ENCODE peak calls at places on chromosomes 11 and 22, in eight cellular contexts. K, E, P, Y, Q, W, G and S are unnamed samples.

GRCh38 chr11:12430351-12430750 is 53.0 kb downstream of the PARVA start:
- DNase-seq in W (no peak), Q (no peak), P (no peak), E (no peak), Y (no peak), K (no peak), G (no peak), S (no peak)

GRCh38 chr11:103051986-103052385 is 40.0 kb downstream of the DCUN1D5 start:
- DNase-seq in Y (no peak), Q (no peak), G (no peak), E (peak), P (no peak), W (no peak), K (no peak), S (no peak)

GRCh38 chr11:8714622-8715225 is 32.1 kb downstream of the RPL27A start:
- DNase-seq in W (no peak), E (no peak), K (no peak), Y (no peak), P (no peak), Q (no peak), G (no peak), S (no peak)

GRCh38 chr22:38543822-38544221 is 26.2 kb downstream of the DMC1 start:
- DNase-seq in E (no peak), Y (no peak), K (no peak), P (no peak), Q (no peak), G (no peak), W (no peak), S (no peak)

GRCh38 chr11:61090521-61090920 is 11.8 kb upstream of the CD5 start:
- DNase-seq in Q (no peak), W (no peak), K (no peak), P (no peak), E (no peak), Y (no peak), G (no peak), S (no peak)

GRCh38 chr11:111324277-111324720 is 26.0 kb downstream of the POU2AF3 start:
- DNase-seq in W (no peak), K (no peak), G (no peak), E (peak), Y (no peak), Q (no peak), P (no peak), S (no peak)

GRCh38 chr11:2380807-2381350 is 3.8 kb downstream of the CD81 start:
- DNase-seq in P (no peak), K (peak), E (no peak), Y (no peak), G (no peak), Q (peak), W (no peak), S (no peak)

GRCh38 chr11:5666396-5666780 is 18.5 kb downstream of the TRIM5 start:
- DNase-seq in P (no peak), W (no peak), E (no peak), Q (no peak), G (no peak), Y (no peak), K (no peak), S (no peak)

GRCh38 chr11:127034973-127035372 is 34.4 kb upstream of the KIRREL3 start:
- DNase-seq in Y (no peak), E (no peak), P (no peak), W (no peak), Q (no peak), K (no peak), G (no peak), S (no peak)
- TF ChIP-seq CTCF in Y (no peak), E (no peak), P (no peak), W (no peak), Q (no peak), K (no peak), G (no peak), S (no peak)

GRCh38 chr11:107740256-107740655 is 28.4 kb upstream of the SLN start:
- DNase-seq in K (no peak), Y (no peak), Q (no peak), P (no peak), W (no peak), E (no peak), G (no peak), S (no peak)

GRCh38 chr11:107743161-107743560 is 31.3 kb upstream of the SLN start:
- DNase-seq in G (no peak), W (no peak), Q (no peak), E (no peak), K (no peak), P (no peak), Y (no peak), S (no peak)

GRCh38 chr11:107744736-107745135 is 32.9 kb upstream of the SLN start:
- DNase-seq in G (no peak), W (no peak), K (no peak), Q (no peak), E (no peak), Y (no peak), P (no peak), S (no peak)

GRCh38 chr11:107736546-107736945 is 24.7 kb upstream of the SLN start:
- DNase-seq in G (no peak), Q (no peak), W (no peak), K (no peak), P (no peak), Y (no peak), E (no peak), S (no peak)

GRCh38 chr11:107741044-107741823 is 29.4 kb upstream of the SLN start:
- DNase-seq in E (no peak), Q (no peak), P (peak), W (no peak), K (no peak), G (no peak), Y (peak), S (no peak)
- TF ChIP-seq CTCF in E (peak), Q (no peak), P (peak), W (no peak), K (peak), G (peak), Y (peak), S (peak)

GRCh38 chr11:34671946-34672345 is 51.1 kb downstream of the EHF start:
- DNase-seq in W (no peak), Q (no peak), K (no peak), G (no peak), P (no peak), E (no peak), Y (no peak), S (no peak)

GRCh38 chr11:34671117-34671516 is 50.2 kb downstream of the EHF start:
- DNase-seq in P (no peak), W (no peak), G (no peak), Y (no peak), Q (no peak), K (no peak), E (no peak), S (no peak)

GRCh38 chr11:34667810-34668582 is 47.1 kb downstream of the EHF start:
- DNase-seq in K (no peak), G (no peak), Y (no peak), Q (no peak), E (no peak), W (no peak), P (no peak), S (no peak)

GRCh38 chr11:34669458-34669857 is 48.6 kb downstream of the EHF start:
- DNase-seq in E (no peak), P (no peak), Q (no peak), W (no peak), Y (no peak), G (no peak), K (no peak), S (no peak)

DNA sequence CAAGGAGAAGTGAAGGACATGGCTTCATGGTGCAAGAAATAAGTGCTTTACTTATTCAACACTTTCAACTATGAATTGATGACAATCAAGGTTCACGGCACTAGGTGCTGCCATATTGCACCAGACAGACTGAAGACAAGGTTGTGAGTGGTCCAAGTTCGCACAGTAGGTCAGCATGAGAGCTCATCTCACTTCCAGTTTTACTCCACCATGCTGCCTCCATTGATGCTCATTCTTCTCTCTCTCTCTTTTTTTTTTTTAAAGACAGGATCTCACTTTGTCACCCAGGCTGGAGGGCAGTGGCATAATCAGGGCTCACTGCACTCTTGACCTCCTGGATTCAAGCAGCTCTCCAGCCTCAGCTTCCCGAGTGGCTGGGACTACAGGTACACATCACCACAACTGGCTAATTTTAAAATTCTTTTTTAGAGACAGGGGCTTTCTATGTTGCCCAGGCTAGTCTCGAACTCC is 47.7 kb downstream of the EHF start:
- DNase-seq in E (no peak), W (no peak), Q (no peak), K (no peak), Y (no peak), G (no peak), P (no peak), S (no peak)
- TF ChIP-seq CTCF in E (no peak), W (no peak), Q (no peak), K (no peak), Y (no peak), G (no peak), P (no peak), S (no peak)

DNA sequence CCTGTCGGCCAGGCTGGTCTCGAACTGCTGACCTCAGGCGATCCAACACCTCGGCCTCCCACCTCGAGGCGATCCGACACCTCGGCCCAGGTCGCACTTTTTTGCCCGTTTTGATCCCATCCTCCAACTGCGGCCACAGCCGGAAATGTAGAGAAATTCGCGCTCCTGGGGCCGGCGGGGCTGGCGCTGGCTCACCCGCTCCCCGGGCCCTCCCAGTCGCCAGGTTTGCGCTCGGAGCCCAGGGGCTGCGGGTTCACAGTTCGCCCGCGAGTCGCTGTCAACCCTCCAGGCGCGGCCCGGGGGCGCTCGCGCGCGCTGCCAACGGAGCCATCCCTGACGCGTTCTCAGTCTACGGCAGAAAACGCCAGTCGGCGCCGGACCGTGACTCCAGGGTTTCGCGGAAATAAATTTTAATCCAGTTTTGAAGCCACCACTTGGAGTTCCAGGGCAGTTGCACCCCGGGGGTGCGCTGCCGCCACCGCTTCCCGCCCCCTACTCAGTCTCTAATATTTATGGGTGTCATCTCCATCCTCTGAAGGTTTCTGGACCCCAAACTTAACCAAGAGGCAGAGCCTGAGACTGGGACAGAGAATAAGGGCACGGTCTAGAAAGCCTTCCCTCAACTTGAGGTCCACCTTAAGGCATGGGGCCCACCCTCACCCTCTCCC is 1.5 kb upstream of the KLHDC7B start:
- DNase-seq in K (peak), P (no peak), W (peak), Y (no peak), E (no peak), G (peak), Q (peak), S (peak)
- TF ChIP-seq CTCF in K (peak), P (no peak), W (no peak), Y (peak), E (peak), G (no peak), Q (no peak), S (peak)

GRCh38 chr22:22395230-22395629 is 113.3 kb downstream of the ZNF280B start:
- DNase-seq in W (no peak), G (no peak), K (no peak), Q (peak), E (no peak), Y (no peak), P (no peak), S (no peak)

GRCh38 chr22:22398530-22399327 is 109.8 kb downstream of the ZNF280B start:
- DNase-seq in G (no peak), Y (no peak), P (no peak), Q (peak), E (no peak), W (no peak), K (no peak), S (no peak)

GRCh38 chr22:22397875-22398524 is 110.5 kb downstream of the ZNF280B start:
- DNase-seq in E (no peak), Q (no peak), Y (no peak), G (no peak), K (no peak), P (no peak), W (no peak), S (no peak)

GRCh38 chr22:22396741-22397291 is 111.7 kb downstream of the ZNF280B start:
- DNase-seq in W (no peak), G (no peak), Q (peak), E (no peak), K (no peak), P (peak), Y (no peak), S (no peak)

DNA sequence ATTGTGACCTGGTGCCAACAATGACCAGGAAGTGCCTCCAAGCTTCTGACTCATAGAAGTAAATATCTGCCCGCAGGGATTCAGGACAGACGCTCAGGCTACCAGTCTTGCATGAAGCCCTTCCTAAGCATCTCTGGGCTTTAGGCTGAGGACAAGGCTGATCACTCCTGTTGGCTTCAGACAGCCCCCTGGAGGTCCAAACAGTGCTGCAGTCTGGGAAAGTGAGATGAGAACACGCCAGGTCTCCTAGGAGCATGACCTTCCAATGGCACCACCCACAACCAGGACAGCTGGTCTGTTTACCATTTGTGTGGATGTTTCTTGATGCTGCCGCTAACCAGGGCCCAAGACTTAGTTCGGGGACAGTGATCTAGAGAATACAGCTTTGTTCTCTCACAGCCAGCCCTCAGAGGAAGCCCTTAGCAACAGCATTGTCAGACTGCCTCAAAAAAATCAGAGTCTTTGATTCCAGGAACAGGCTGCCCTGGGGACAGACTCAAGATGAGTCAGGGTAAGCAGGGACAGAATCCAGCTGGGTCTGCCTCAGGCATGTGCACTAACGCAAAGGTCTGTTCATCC is 111.2 kb downstream of the ZNF280B start:
- DNase-seq in Y (peak), E (no peak), K (peak), Q (peak), W (no peak), P (peak), G (no peak), S (no peak)
- TF ChIP-seq CTCF in Y (no peak), E (no peak), K (no peak), Q (no peak), W (no peak), P (peak), G (no peak), S (no peak)

GRCh38 chr11:10567466-10567865 is 999 bp downstream of the LYVE1 start:
- DNase-seq in W (no peak), P (no peak), Q (no peak), Y (no peak), E (no peak), K (no peak), G (no peak), S (no peak)

GRCh38 chr11:10566257-10566956 is 2.1 kb downstream of the LYVE1 start:
- DNase-seq in K (no peak), G (no peak), P (no peak), W (no peak), E (no peak), Y (no peak), Q (no peak), S (no peak)

GRCh38 chr11:10564030-10564429 is 4.4 kb downstream of the LYVE1 start:
- DNase-seq in P (no peak), K (no peak), E (no peak), Q (no peak), Y (no peak), G (no peak), W (no peak), S (no peak)

GRCh38 chr11:10565493-10565892 is 3.0 kb downstream of the LYVE1 start:
- DNase-seq in K (no peak), Q (no peak), W (no peak), Y (no peak), G (no peak), E (no peak), P (no peak), S (no peak)

DNA sequence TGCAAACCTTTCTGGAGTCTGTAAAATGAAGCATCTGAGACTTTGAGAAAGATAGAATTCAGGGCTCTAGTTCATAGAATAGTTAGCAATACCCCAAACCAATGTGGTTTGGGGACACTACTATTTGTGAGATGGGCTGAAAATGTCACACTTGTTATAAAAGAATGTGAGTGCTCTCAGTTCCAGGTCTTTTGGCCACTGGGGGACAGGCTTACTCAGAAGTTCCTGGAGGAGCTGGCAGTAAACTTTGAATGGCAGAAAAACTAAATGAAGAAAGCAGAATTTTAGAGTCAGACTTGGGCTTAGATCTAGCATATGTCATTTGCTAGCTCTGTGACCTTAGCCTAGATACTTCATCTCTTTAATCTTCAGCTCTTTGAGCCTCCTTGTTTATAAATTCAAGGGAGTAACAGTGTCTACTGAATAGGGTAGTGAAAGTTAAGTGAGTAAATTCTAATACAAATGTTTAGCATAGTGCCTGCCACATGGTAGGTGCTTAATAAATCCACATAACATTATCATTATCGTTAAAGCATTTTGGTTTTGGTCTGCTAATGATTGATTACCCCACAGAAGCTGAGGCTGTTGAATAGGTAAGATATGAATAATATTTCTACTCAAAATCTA is 3.7 kb downstream of the LYVE1 start:
- DNase-seq in W (no peak), K (no peak), Q (no peak), G (no peak), Y (no peak), P (no peak), E (no peak), S (no peak)
- TF ChIP-seq CTCF in W (no peak), K (peak), Q (no peak), G (no peak), Y (peak), P (peak), E (peak), S (no peak)

GRCh38 chr11:122754553-122755322 is 83.6 kb upstream of the CRTAM start:
- DNase-seq in P (peak), K (no peak), Y (peak), Q (no peak), G (peak), E (no peak), W (no peak), S (no peak)
- TF ChIP-seq CTCF in P (peak), K (peak), Y (peak), Q (no peak), G (peak), E (peak), W (no peak), S (peak)

DNA sequence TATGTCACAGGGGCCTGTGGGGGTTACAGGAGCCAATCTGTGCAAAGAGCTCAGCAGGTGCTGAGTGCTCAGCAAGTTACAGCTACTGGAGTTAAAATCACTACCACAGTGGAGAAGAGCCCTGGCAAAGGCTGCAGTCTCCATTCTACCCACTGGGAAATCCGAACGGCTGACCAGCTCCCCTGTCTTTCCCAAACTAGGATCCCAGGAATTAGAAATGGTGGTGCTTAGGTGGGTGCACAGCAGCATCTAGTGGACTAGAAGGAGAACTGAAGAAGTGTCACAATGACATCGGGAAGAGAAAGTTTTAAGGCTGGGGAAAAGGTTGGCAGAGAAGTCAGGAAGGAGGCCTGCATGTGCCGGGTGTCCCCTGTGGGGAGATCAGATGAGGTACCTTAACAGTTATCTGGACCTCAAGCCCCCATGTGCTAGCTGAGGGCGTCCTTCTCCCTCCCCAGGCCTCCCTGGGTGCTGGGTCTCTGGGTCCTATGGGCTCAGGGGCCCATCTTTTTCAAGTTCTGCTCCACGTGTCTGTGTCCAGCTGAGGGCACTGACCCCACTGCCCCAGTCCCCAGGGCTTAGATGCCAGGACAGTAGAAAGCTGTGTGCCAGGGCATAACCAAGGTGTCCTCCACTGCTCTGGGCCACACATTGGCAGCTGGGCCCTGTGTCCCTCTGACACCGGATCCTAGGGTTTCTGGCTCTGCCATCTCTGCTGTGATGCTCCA is 1.9 kb downstream of the PIWIL3 start:
- DNase-seq in Q (peak), G (peak), K (no peak), E (no peak), P (peak), W (no peak), Y (peak), S (no peak)
- TF ChIP-seq CTCF in Q (no peak), G (peak), K (peak), E (peak), P (peak), W (no peak), Y (peak), S (peak)

GRCh38 chr11:64778473-64779298 is at the start of gene SF1:
- DNase-seq in K (peak), P (peak), E (peak), G (peak), W (peak), Y (peak), Q (peak), S (peak)
- TF ChIP-seq CTCF in K (no peak), P (peak), E (no peak), G (no peak), W (no peak), Y (no peak), Q (no peak), S (no peak)

GRCh38 chr11:105610796-105611361 is 1.0 kb downstream of the GRIA4 start:
- DNase-seq in W (no peak), K (no peak), E (no peak), Y (no peak), G (no peak), Q (no peak), P (no peak), S (no peak)

GRCh38 chr11:105611837-105612480 is 2.1 kb downstream of the GRIA4 start:
- DNase-seq in W (no peak), E (no peak), Q (no peak), K (no peak), Y (no peak), P (no peak), G (no peak), S (no peak)

GRCh38 chr11:105609341-105609781 is 512 bp upstream of the GRIA4 start:
- DNase-seq in K (no peak), E (no peak), W (no peak), Q (no peak), G (peak), P (peak), Y (peak), S (peak)

GRCh38 chr11:105611414-105611813 is 1.5 kb downstream of the GRIA4 start:
- DNase-seq in Q (no peak), Y (no peak), W (no peak), K (no peak), G (no peak), P (no peak), E (no peak), S (no peak)

GRCh38 chr11:105609832-105610781 is at the start of gene GRIA4:
- DNase-seq in G (peak), Y (no peak), P (no peak), E (no peak), K (peak), Q (peak), W (no peak), S (peak)
- TF ChIP-seq CTCF in G (no peak), Y (no peak), P (no peak), E (no peak), K (no peak), Q (no peak), W (no peak), S (no peak)